ENCODE peak calls at places on chromosomes 6 and 20, in seven cellular contexts. One of them, this sample, is unnamed. For H3K4me1, the result is how much of the 10 kb centered on the place peaks cover.

GRCh38 chr20:12058201-12058600 is 140.5 kb downstream of the BTBD3 start:
- DNase-seq in thyroid gland: no peak
- DNase-seq in thoracic aorta: no peak
- DNase-seq in tibial nerve: no peak
- DNase-seq in right cardiac atrium: no peak
- DNase-seq in upper lobe of right lung: no peak
- DNase-seq in suprapubic skin: no peak
- DNase-seq in this sample: no peak

GRCh38 chr20:32524871-32525501 is 60.1 kb downstream of the NOL4L start:
- DNase-seq in thyroid gland: peak
- DNase-seq in suprapubic skin: no peak
- DNase-seq in right cardiac atrium: peak
- DNase-seq in tibial nerve: peak
- DNase-seq in upper lobe of right lung: peak
- DNase-seq in thoracic aorta: peak
- DNase-seq in this sample: peak

GRCh38 chr6:143806282-143807102 is 36.6 kb upstream of the LTV1 start:
- DNase-seq in tibial nerve: no peak
- DNase-seq in thoracic aorta: no peak
- DNase-seq in right cardiac atrium: peak
- DNase-seq in thyroid gland: no peak
- DNase-seq in upper lobe of right lung: no peak
- DNase-seq in suprapubic skin: no peak
- DNase-seq in this sample: peak

GRCh38 chr20:57844626-57845596 is 135.1 kb upstream of the PMEPA1 start:
- DNase-seq in tibial nerve: no peak
- DNase-seq in upper lobe of right lung: no peak
- DNase-seq in suprapubic skin: no peak
- DNase-seq in thoracic aorta: no peak
- DNase-seq in right cardiac atrium: no peak
- DNase-seq in thyroid gland: no peak
- DNase-seq in this sample: no peak

GRCh38 chr20:35472209-35472608 is 16.8 kb downstream of the CEP250 start:
- DNase-seq in thyroid gland: no peak
- DNase-seq in upper lobe of right lung: no peak
- DNase-seq in tibial nerve: no peak
- DNase-seq in suprapubic skin: no peak
- DNase-seq in thoracic aorta: no peak
- DNase-seq in right cardiac atrium: no peak
- DNase-seq in this sample: no peak

GRCh38 chr6:43578748-43579147 is 2.8 kb downstream of the POLH start:
- DNase-seq in tibial nerve: no peak
- DNase-seq in thoracic aorta: no peak
- DNase-seq in right cardiac atrium: no peak
- DNase-seq in upper lobe of right lung: no peak
- DNase-seq in suprapubic skin: no peak
- DNase-seq in thyroid gland: no peak
- DNase-seq in this sample: no peak

GRCh38 chr6:164039954-164040375 is 625.4 kb downstream of the QKI start:
- DNase-seq in right cardiac atrium: peak
- DNase-seq in upper lobe of right lung: peak
- DNase-seq in thoracic aorta: no peak
- DNase-seq in tibial nerve: no peak
- DNase-seq in thyroid gland: no peak
- DNase-seq in suprapubic skin: no peak
- DNase-seq in this sample: peak

GRCh38 chr6:158474961-158475343 is 84.9 kb upstream of the TMEM181 start:
- DNase-seq in thoracic aorta: no peak
- DNase-seq in upper lobe of right lung: no peak
- DNase-seq in suprapubic skin: no peak
- DNase-seq in tibial nerve: no peak
- DNase-seq in right cardiac atrium: no peak
- DNase-seq in thyroid gland: no peak
- DNase-seq in this sample: no peak

GRCh38 chr6:108562503-108562993 is 1.8 kb downstream of the FOXO3 start:
- DNase-seq in right cardiac atrium: peak
- DNase-seq in suprapubic skin: peak
- DNase-seq in thoracic aorta: peak
- DNase-seq in tibial nerve: peak
- DNase-seq in upper lobe of right lung: peak
- DNase-seq in thyroid gland: peak
- DNase-seq in this sample: peak

GRCh38 chr6:15061176-15061575 is 184.7 kb upstream of the JARID2 start:
- DNase-seq in upper lobe of right lung: no peak
- DNase-seq in thoracic aorta: no peak
- DNase-seq in tibial nerve: no peak
- DNase-seq in thyroid gland: no peak
- DNase-seq in right cardiac atrium: no peak
- DNase-seq in suprapubic skin: no peak
- DNase-seq in this sample: no peak

GRCh38 chr6:28413681-28414080 is 14.1 kb upstream of the ZSCAN12 start:
- DNase-seq in thyroid gland: peak
- DNase-seq in thoracic aorta: no peak
- DNase-seq in right cardiac atrium: no peak
- DNase-seq in suprapubic skin: no peak
- DNase-seq in tibial nerve: no peak
- DNase-seq in upper lobe of right lung: no peak
- DNase-seq in this sample: no peak

GRCh38 chr20:39633689-39634088 is 671.5 kb downstream of the DHX35 start:
- DNase-seq in thyroid gland: no peak
- DNase-seq in upper lobe of right lung: no peak
- DNase-seq in suprapubic skin: no peak
- DNase-seq in thoracic aorta: no peak
- DNase-seq in tibial nerve: no peak
- DNase-seq in right cardiac atrium: no peak
- DNase-seq in this sample: no peak

GRCh38 chr6:158548418-158549161 is 11.3 kb upstream of the TMEM181 start:
- DNase-seq in thoracic aorta: no peak
- DNase-seq in suprapubic skin: peak
- DNase-seq in right cardiac atrium: no peak
- DNase-seq in tibial nerve: no peak
- DNase-seq in upper lobe of right lung: peak
- DNase-seq in thyroid gland: no peak
- DNase-seq in this sample: no peak

GRCh38 chr6:55886185-55886836 is 10.9 kb upstream of the BMP5 start:
- DNase-seq in upper lobe of right lung: no peak
- DNase-seq in thoracic aorta: no peak
- DNase-seq in tibial nerve: no peak
- DNase-seq in right cardiac atrium: no peak
- DNase-seq in thyroid gland: no peak
- DNase-seq in suprapubic skin: no peak
- DNase-seq in this sample: no peak

GRCh38 chr6:89999154-89999553 is 104.9 kb downstream of the GJA10 start:
- DNase-seq in suprapubic skin: no peak
- DNase-seq in thyroid gland: peak
- DNase-seq in upper lobe of right lung: no peak
- DNase-seq in thoracic aorta: no peak
- DNase-seq in tibial nerve: no peak
- DNase-seq in right cardiac atrium: peak
- DNase-seq in this sample: no peak

GRCh38 chr20:145877-146276 is 3.5 kb downstream of the DEFB126 start:
- DNase-seq in thyroid gland: no peak
- DNase-seq in tibial nerve: no peak
- DNase-seq in upper lobe of right lung: no peak
- DNase-seq in right cardiac atrium: no peak
- DNase-seq in thoracic aorta: no peak
- DNase-seq in suprapubic skin: no peak
- DNase-seq in this sample: no peak

GRCh38 chr20:22838001-22838400 is 197.1 kb upstream of the SSTR4 start:
- DNase-seq in suprapubic skin: no peak
- DNase-seq in thyroid gland: no peak
- DNase-seq in right cardiac atrium: no peak
- DNase-seq in thoracic aorta: no peak
- DNase-seq in tibial nerve: no peak
- DNase-seq in upper lobe of right lung: no peak
- DNase-seq in this sample: no peak

GRCh38 chr6:136344420-136344819 is 54.8 kb upstream of the BCLAF1 start:
- DNase-seq in thoracic aorta: no peak
- DNase-seq in upper lobe of right lung: no peak
- DNase-seq in tibial nerve: no peak
- DNase-seq in right cardiac atrium: no peak
- DNase-seq in suprapubic skin: no peak
- DNase-seq in thyroid gland: no peak
- DNase-seq in this sample: no peak

GRCh38 chr6:21831531-21832291 is 238.2 kb downstream of the SOX4 start:
- DNase-seq in right cardiac atrium: no peak
- DNase-seq in thyroid gland: no peak
- DNase-seq in tibial nerve: no peak
- DNase-seq in thoracic aorta: no peak
- DNase-seq in suprapubic skin: no peak
- DNase-seq in upper lobe of right lung: no peak
- DNase-seq in this sample: no peak

GRCh38 chr20:64212750-64213149 is 42.8 kb upstream of the PCMTD2 start:
- DNase-seq in right cardiac atrium: peak
- DNase-seq in thoracic aorta: no peak
- DNase-seq in suprapubic skin: no peak
- DNase-seq in upper lobe of right lung: no peak
- DNase-seq in thyroid gland: peak
- DNase-seq in tibial nerve: no peak
- DNase-seq in this sample: no peak

GRCh38 chr6:99905209-99906106 is 88.6 kb downstream of the MCHR2 start:
- DNase-seq in thyroid gland: no peak
- DNase-seq in tibial nerve: no peak
- DNase-seq in suprapubic skin: no peak
- DNase-seq in right cardiac atrium: no peak
- DNase-seq in upper lobe of right lung: no peak
- DNase-seq in thoracic aorta: no peak
- DNase-seq in this sample: no peak

GRCh38 chr6:13260116-13260598 is 68.2 kb downstream of the TBC1D7 start:
- DNase-seq in thyroid gland: no peak
- DNase-seq in suprapubic skin: no peak
- DNase-seq in tibial nerve: no peak
- DNase-seq in thoracic aorta: no peak
- DNase-seq in right cardiac atrium: no peak
- DNase-seq in upper lobe of right lung: no peak
- DNase-seq in this sample: no peak
- H3K4me1 ChIP-seq in thyroid gland: under half
- H3K4me1 ChIP-seq in suprapubic skin: under half
- H3K4me1 ChIP-seq in tibial nerve: under half
- H3K4me1 ChIP-seq in thoracic aorta: under half
- H3K4me1 ChIP-seq in right cardiac atrium: under half
- H3K4me1 ChIP-seq in upper lobe of right lung: under half
- H3K4me1 ChIP-seq in this sample: under half

GRCh38 chr20:61748376-61748775 is 317.3 kb downstream of the TAF4 start:
- DNase-seq in suprapubic skin: no peak
- DNase-seq in thyroid gland: no peak
- DNase-seq in right cardiac atrium: no peak
- DNase-seq in tibial nerve: no peak
- DNase-seq in thoracic aorta: no peak
- DNase-seq in upper lobe of right lung: no peak
- DNase-seq in this sample: no peak
- H3K27ac ChIP-seq in suprapubic skin: no peak
- H3K27ac ChIP-seq in thyroid gland: no peak
- H3K27ac ChIP-seq in right cardiac atrium: no peak
- H3K27ac ChIP-seq in tibial nerve: no peak
- H3K27ac ChIP-seq in thoracic aorta: no peak
- H3K27ac ChIP-seq in upper lobe of right lung: no peak
- H3K27ac ChIP-seq in this sample: no peak

GRCh38 chr6:149140910-149141290 is 176.6 kb upstream of the TAB2 start:
- DNase-seq in thoracic aorta: no peak
- DNase-seq in right cardiac atrium: no peak
- DNase-seq in upper lobe of right lung: no peak
- DNase-seq in tibial nerve: no peak
- DNase-seq in suprapubic skin: no peak
- DNase-seq in thyroid gland: no peak
- DNase-seq in this sample: no peak

GRCh38 chr6:149139782-149140136 is 177.8 kb upstream of the TAB2 start:
- DNase-seq in tibial nerve: no peak
- DNase-seq in upper lobe of right lung: no peak
- DNase-seq in suprapubic skin: no peak
- DNase-seq in thoracic aorta: no peak
- DNase-seq in thyroid gland: no peak
- DNase-seq in right cardiac atrium: no peak
- DNase-seq in this sample: no peak

GRCh38 chr6:149138093-149138492 is 179.4 kb upstream of the TAB2 start:
- DNase-seq in upper lobe of right lung: no peak
- DNase-seq in thyroid gland: no peak
- DNase-seq in thoracic aorta: no peak
- DNase-seq in right cardiac atrium: no peak
- DNase-seq in tibial nerve: no peak
- DNase-seq in suprapubic skin: no peak
- DNase-seq in this sample: no peak

GRCh38 chr6:149138699-149139294 is 178.7 kb upstream of the TAB2 start:
- DNase-seq in thoracic aorta: no peak
- DNase-seq in tibial nerve: no peak
- DNase-seq in suprapubic skin: no peak
- DNase-seq in upper lobe of right lung: no peak
- DNase-seq in right cardiac atrium: no peak
- DNase-seq in thyroid gland: no peak
- DNase-seq in this sample: no peak

DNA sequence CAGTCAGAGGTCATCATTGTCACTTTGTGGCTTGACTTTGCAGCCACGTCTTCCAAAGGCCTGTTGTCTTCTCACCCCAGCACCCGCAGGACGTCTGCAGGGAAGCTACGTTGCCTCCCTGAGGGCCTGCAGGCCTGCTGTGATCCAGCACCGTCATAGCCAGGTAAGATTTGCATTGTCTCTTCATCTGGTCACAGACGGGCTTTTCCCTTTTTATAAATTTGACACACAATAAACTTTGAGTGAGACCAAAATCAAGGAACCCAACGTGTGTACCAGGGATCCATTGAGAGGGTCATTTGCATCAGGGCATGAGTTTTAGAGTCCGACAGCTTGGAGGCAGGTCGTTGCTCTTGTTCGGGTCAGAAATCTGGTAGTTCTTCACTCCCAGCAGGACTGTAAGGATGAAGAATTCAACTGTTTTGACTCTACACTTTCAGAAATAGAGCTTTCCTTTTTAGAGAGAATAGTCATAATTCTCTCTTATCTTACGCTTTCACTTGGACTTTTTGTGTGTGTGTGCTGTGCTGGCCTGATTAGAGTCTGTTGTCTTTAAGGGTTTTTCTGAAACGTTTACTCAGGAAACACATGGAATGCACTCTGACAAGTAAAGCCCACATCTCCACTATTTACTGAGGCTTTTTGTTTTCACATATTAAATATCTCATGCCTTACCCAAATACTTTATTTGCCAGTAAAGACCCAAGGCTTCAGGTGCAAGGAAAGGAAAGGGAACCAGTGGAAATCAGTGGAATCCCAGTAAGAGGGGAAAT is 177.2 kb upstream of the TAB2 start:
- DNase-seq in thyroid gland: no peak
- DNase-seq in upper lobe of right lung: no peak
- DNase-seq in right cardiac atrium: no peak
- DNase-seq in thoracic aorta: no peak
- DNase-seq in tibial nerve: no peak
- DNase-seq in suprapubic skin: no peak
- DNase-seq in this sample: no peak
- H3K4me1 ChIP-seq in thyroid gland: under half
- H3K4me1 ChIP-seq in upper lobe of right lung: under half
- H3K4me1 ChIP-seq in right cardiac atrium: under half
- H3K4me1 ChIP-seq in thoracic aorta: under half
- H3K4me1 ChIP-seq in tibial nerve: under half
- H3K4me1 ChIP-seq in suprapubic skin: under half
- H3K4me1 ChIP-seq in this sample: under half

DNA sequence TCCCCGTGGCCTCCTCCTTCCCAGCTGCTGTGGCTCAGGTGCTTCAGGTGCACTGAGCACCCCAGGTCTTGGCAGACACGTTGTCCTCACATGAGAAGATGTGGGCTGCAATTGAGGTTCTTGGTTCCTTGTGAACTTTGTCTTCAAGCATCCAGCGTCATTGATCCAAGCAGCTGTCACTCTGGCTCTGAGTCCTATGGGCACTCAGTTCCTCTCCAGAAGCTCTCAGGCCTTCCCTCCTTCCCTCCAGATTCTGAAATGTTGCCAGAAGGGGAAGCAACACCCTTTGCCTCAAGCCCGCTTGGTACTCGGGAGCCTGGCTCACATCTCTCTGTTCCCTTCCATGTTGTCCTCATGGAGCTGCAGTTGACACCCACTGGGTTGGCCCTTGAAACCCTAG is 8.4 kb upstream of the MRGBP start:
- DNase-seq in thoracic aorta: no peak
- DNase-seq in thyroid gland: peak
- DNase-seq in tibial nerve: no peak
- DNase-seq in upper lobe of right lung: no peak
- DNase-seq in suprapubic skin: no peak
- DNase-seq in right cardiac atrium: no peak
- DNase-seq in this sample: no peak
- H3K27ac ChIP-seq in thoracic aorta: no peak
- H3K27ac ChIP-seq in thyroid gland: no peak
- H3K27ac ChIP-seq in tibial nerve: peak
- H3K27ac ChIP-seq in upper lobe of right lung: no peak
- H3K27ac ChIP-seq in suprapubic skin: no peak
- H3K27ac ChIP-seq in right cardiac atrium: no peak
- H3K27ac ChIP-seq in this sample: no peak